ENCODE peak calls at places on chromosomes 4 and X, in eight cellular contexts. E is LoVo; N is glutamatergic neuron; Q is CD4-positive, alpha-beta T cell; H is stimulated activated CD4-positive, alpha-beta T cell treated with anti-CD3 and anti-CD28 coated beads, Interleukin-4, amount 100 ng/mL, for 1 hour; K is GM12892; Z is fibroblast of the aortic adventitia; D is CD8-positive, alpha-beta T cell. W is an unnamed sample.

GRCh38 chr4:7384929-7385890 is 49.5 kb downstream of the PSAPL1 start:
- DNase-seq in K (no peak), E (no peak), H (no peak), D (no peak), Z (no peak), Q (no peak), N (no peak), W (peak)

GRCh38 chrX:39152106-39152649 is 350.9 kb downstream of the MID1IP1 start:
- DNase-seq in E (no peak), D (no peak), K (no peak), Q (no peak), H (peak), N (peak), Z (peak), W (no peak)

GRCh38 chr4:128583753-128584712 is 225.5 kb upstream of the JADE1 start:
- DNase-seq in K (no peak), D (no peak), E (no peak), H (no peak), N (no peak), Q (no peak), Z (peak), W (no peak)

GRCh38 chrX:72123471-72124185 is 8.1 kb downstream of the RTL5 start:
- DNase-seq in K (no peak), Q (no peak), N (no peak), Z (no peak), D (no peak), H (no peak), E (no peak), W (no peak)

GRCh38 chrX:19005909-19006308 is 22.0 kb upstream of the PHKA2 start:
- DNase-seq in H (no peak), E (no peak), Q (no peak), Z (no peak), K (no peak), D (no peak), N (no peak), W (no peak)

GRCh38 chr4:175309041-175309440 is 390.9 kb downstream of the ADAM29 start:
- DNase-seq in D (no peak), H (no peak), Q (no peak), N (no peak), Z (no peak), E (no peak), K (no peak), W (no peak)

GRCh38 chr4:83328486-83328885 is 6.2 kb downstream of the HPSE start:
- DNase-seq in D (no peak), H (no peak), E (no peak), Z (no peak), K (no peak), N (no peak), Q (no peak), W (no peak)

GRCh38 chr4:107449611-107450369 is 270.2 kb downstream of the PAPSS1 start:
- DNase-seq in K (no peak), N (no peak), H (no peak), D (no peak), E (peak), Q (no peak), Z (no peak), W (no peak)

GRCh38 chr4:155008389-155008788 is 200.0 kb upstream of the NPY2R start:
- DNase-seq in H (no peak), N (no peak), Q (no peak), D (no peak), Z (no peak), E (no peak), K (no peak), W (no peak)